ENCODE peak calls at places on chromosomes 11 and 22, in eight cellular contexts. L, G, Y, T, B, I, E and S are unnamed samples.

GRCh38 chr11:3189886-3190583 is 24.9 kb upstream of the OSBPL5 start:
- DNase-seq in L (no peak), G (no peak), Y (no peak), T (no peak), B (no peak), I (no peak), E (no peak), S (no peak)

GRCh38 chr11:47003180-47003877 is 66.8 kb downstream of the CSTPP1 start:
- DNase-seq in L (no peak), G (no peak), Y (peak; percentile 22), T (no peak), B (no peak), I (no peak), E (no peak), S (peak; percentile 14)

GRCh38 chr11:70205049-70205725 is 2.1 kb downstream of the FADD start:
- DNase-seq in L (no peak), G (peak; percentile 26), Y (no peak), T (no peak), B (no peak), I (no peak), E (no peak), S (no peak)

GRCh38 chr11:69245491-69246345 is 48.2 kb upstream of the MYEOV start:
- DNase-seq in L (peak; percentile 23), G (no peak), Y (no peak), T (no peak), B (peak; percentile 27), I (no peak), E (no peak), S (no peak)

GRCh38 chr22:24421428-24421931 is 5.9 kb upstream of the ADORA2A start:
- DNase-seq in L (no peak), G (no peak), Y (no peak), T (peak; percentile 44), B (peak; percentile 95), I (no peak), E (no peak), S (no peak)

GRCh38 chr11:41522899-41523672 is 63.6 kb upstream of the LRRC4C start:
- DNase-seq in L (no peak), G (no peak), Y (no peak), T (no peak), B (no peak), I (no peak), E (no peak), S (no peak)

GRCh38 chr11:76251223-76251575 is 44.9 kb upstream of the WNT11 start:
- DNase-seq in L (no peak), G (no peak), Y (no peak), T (no peak), B (no peak), I (no peak), E (no peak), S (no peak)

GRCh38 chr11:36452231-36452630 is 57.8 kb downstream of the TRAF6 start:
- DNase-seq in L (no peak), G (peak; percentile 32), Y (no peak), T (no peak), B (no peak), I (no peak), E (no peak), S (peak; percentile 87)

GRCh38 chr11:48129697-48130395 is 86.8 kb upstream of the OR4B1 start:
- DNase-seq in L (no peak), G (no peak), Y (no peak), T (no peak), B (no peak), I (no peak), E (no peak), S (no peak)

GRCh38 chr11:10019906-10020682 is 273.9 kb downstream of the SBF2 start:
- DNase-seq in L (peak; percentile 44), G (no peak), Y (no peak), T (peak; percentile 74), B (no peak), I (no peak), E (peak; percentile 41), S (peak; percentile 47)

GRCh38 chr11:10460611-10461275 is 5.7 kb downstream of the AMPD3 start:
- DNase-seq in L (no peak), G (no peak), Y (no peak), T (no peak), B (peak; percentile 11), I (no peak), E (no peak), S (no peak)

GRCh38 chr11:693415-693831 is 1.6 kb downstream of the DEAF1 start:
- DNase-seq in L (no peak), G (no peak), Y (no peak), T (no peak), B (no peak), I (no peak), E (no peak), S (no peak)
- H3K4me3 ChIP-seq in L (peak overlapping the region; percentile 94), G (peak overlapping the region; percentile 4), Y (no peak overlapping the region), T (no peak overlapping the region), B (peak overlapping the region; percentile 66), I (no peak overlapping the region), E (no peak overlapping the region), S (no peak overlapping the region)

DNA sequence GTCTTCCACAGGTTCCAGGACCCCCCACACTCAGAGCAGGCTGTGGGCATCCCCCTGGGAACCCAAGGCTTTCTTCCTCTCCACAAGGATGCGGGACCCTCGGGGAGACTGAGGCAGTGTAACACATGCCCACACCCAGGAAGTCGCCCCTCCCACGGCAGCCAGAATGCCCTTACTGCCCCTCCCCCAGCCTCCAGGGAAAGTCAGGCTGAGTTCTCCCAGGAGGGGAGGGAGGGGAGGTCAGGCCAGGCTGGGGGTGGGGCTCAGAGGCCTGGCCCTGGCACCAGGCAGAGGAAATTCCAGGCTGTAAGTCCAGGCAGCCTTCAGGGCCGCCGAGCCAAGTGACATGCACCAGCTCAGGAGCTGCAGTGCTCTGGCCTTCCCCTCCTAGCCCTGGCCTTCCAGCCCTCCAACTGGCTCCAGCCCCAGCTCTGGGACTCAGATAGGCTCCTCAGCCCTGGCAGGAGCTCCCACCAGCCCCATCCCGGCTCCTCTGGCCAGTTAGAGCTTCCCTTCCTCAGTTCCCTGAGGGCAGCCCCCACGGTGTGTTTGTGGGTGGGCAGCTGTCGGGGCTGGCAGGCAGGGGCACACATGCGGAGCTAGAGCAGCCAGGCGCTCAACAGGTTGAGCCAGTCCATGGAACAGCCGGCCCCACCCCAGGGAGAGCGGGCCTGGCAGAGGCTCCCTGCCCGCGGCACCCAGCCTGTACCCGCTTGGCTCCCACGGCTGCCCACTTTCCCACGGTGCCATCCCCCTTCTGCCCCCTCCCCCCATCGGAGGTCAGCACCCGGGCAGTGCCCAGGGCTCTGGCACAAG is 3.6 kb downstream of the BCL9L start:
- DNase-seq in L (peak; percentile 88), G (peak; percentile 56), Y (peak; percentile 91), T (peak; percentile 80), B (peak; percentile 89), I (peak; percentile 70), E (peak; percentile 81), S (no peak)
- H3K4me3 ChIP-seq in L (peak overlapping the region; percentile 90), G (peak overlapping the region; percentile 99), Y (peak overlapping the region; percentile 64), T (peak overlapping the region; percentile 47), B (peak overlapping the region; percentile 84), I (peak overlapping the region; percentile 17), E (peak overlapping the region; percentile 30), S (no peak overlapping the region)

GRCh38 chr11:110362916-110363574 is 66.6 kb upstream of the RDX start:
- DNase-seq in L (peak; percentile 39), G (no peak), Y (no peak), T (no peak), B (peak; percentile 58), I (no peak), E (no peak), S (no peak)
- H3K4me3 ChIP-seq in L (no peak overlapping the region), G (no peak overlapping the region), Y (no peak overlapping the region), T (no peak overlapping the region), B (no peak overlapping the region), I (no peak overlapping the region), E (no peak overlapping the region), S (no peak overlapping the region)

DNA sequence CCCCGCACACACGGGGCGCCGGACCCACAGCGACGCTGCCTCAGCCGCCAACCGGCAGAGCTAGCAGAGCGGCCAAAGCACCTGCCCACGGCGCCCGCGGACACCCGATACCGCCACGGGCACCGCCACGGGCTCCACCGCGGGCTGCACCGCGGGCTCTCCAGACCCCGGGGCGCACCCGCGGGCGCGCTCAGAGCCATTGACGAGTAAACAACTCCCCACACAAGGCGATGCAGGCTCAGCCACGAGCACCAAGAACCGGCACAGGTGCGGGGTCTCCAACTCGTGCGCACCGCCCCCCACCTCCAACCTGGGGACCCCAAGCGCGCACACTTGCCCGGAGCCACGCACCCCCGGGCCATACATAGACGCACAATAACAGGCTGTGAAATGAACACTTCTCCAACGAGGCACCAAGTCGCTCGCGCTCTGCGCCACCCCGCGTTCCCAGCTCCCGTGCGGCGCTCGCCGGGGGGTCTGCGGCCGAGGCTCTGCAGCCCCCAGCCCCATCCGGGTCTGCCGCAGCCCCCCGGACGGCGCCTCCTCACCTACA is 1.9 kb downstream of the IFITM10 start:
- DNase-seq in L (no peak), G (no peak), Y (no peak), T (no peak), B (no peak), I (no peak), E (no peak), S (no peak)
- H3K4me3 ChIP-seq in L (peak overlapping the region; percentile 39), G (no peak overlapping the region), Y (peak overlapping the region; percentile 12), T (no peak overlapping the region), B (peak overlapping the region; percentile 35), I (peak overlapping the region; percentile 26), E (no peak overlapping the region), S (no peak overlapping the region)

DNA sequence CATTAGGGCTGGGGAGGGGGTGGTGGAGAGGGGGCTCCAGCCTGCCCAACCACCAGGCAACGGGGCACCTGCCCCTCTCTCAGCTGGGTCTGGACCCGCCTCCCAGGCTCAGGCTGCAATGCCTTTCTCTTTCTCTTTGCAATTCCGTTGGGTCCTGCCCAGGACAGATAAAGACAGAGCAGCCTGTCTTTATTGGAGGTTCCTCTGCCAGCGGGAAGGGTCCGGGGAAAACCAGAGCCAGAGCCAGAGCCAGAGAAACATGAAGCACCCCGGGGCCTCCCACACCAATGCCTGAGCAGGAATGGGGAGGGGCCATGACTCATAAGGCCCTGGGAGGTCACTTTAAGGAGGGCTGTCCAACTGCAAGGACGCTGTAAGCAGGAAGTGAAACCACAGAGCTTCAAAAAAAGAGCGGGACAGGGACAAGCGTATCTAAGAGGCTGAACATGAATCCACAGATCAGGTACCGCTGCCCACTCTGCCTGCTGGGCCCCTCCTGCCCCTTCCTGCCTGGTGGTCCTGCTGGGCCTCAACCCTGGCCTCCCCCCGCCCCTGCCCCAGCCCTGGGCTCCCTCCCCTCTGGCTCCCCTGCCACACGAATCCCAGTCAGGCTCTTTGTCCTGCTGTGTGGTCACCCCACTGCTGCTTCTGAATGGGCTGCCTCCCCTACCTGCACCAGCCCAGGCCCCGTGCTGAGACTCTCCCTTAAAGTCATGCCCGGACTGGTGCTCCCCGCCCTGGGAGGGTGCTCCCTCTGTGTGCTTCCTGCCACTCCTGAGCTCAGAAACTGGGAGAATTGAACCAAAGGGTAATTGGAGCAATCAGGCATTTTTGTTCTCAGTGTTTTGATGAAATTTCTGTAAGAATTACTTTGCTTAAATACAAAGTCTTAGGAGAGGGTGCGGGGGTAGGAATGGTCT is at the start of gene APOBEC3B:
- DNase-seq in L (peak; percentile 87), G (peak; percentile 95), Y (peak; percentile 84), T (peak; percentile 97), B (peak; percentile 72), I (peak; percentile 89), E (peak; percentile 92), S (peak; percentile 10)
- H3K4me3 ChIP-seq in L (peak within 1 kb of the TSS; percentile 40), G (peak within 1 kb of the TSS; percentile 22), Y (peak within 1 kb of the TSS; percentile 52), T (no peak within 1 kb of the TSS), B (no peak within 1 kb of the TSS), I (peak within 1 kb of the TSS; percentile 25), E (peak within 1 kb of the TSS; percentile 1), S (no peak within 1 kb of the TSS)